ENCODE peak calls at places on chromosomes 4 and X, in seven cellular contexts. C is Calu3; H is dorsolateral prefrontal cortex; Y is fibroblast of the conjunctiva; X is psoas muscle; N is PC-9; S is stimulated activated CD4-positive, alpha-beta T cell treated with anti-CD3 and anti-CD28 coated beads, Interleukin-15, amount 100 ng/mL, for 1 hour. P is an unnamed sample.

GRCh38 chr4:109816082-109816442 is 500 bp downstream of the GAR1 start:
- DNase-seq in S (peak; percentile 4), Y (no peak), H (no peak), X (no peak), C (no peak), N (no peak), P (no peak)

GRCh38 chrX:42943051-42943450 is 165.1 kb upstream of the PPP1R2C start:
- DNase-seq in X (no peak), S (no peak), N (no peak), H (no peak), Y (no peak), C (no peak), P (no peak)

GRCh38 chr4:93132631-93133030 is 695.9 kb upstream of the ATOH1 start:
- DNase-seq in S (no peak), C (no peak), X (no peak), N (no peak), Y (no peak), H (no peak), P (no peak)

GRCh38 chr4:91502365-91502764 is 801.4 kb upstream of the GRID2 start:
- DNase-seq in C (peak; percentile 19), N (no peak), S (no peak), X (no peak), H (no peak), Y (no peak), P (no peak)

GRCh38 chrX:68511255-68511654 is 12.4 kb downstream of the YIPF6 start:
- DNase-seq in C (peak; percentile 48), S (no peak), Y (no peak), N (peak; percentile 16), H (no peak), X (no peak), P (no peak)

GRCh38 chr4:135238940-135239339 is 1037.4 kb upstream of the PABPC4L start:
- DNase-seq in H (no peak), S (no peak), Y (peak; percentile 10), N (no peak), C (no peak), X (no peak), P (no peak)

GRCh38 chr4:183197140-183197539 is 98.1 kb downstream of the WWC2 start:
- DNase-seq in S (no peak), Y (no peak), N (no peak), X (no peak), H (no peak), C (no peak), P (no peak)

GRCh38 chr4:98710831-98711230 is 52.4 kb upstream of the TSPAN5 start:
- DNase-seq in S (no peak), N (no peak), X (no peak), C (no peak), Y (no peak), H (no peak), P (no peak)

GRCh38 chr4:2942532-2943363 is 20.5 kb downstream of the NOP14 start:
- DNase-seq in N (no peak), X (no peak), H (no peak), Y (no peak), S (no peak), C (no peak), P (no peak)

GRCh38 chr4:122765702-122766352 is 33.3 kb downstream of the BBS12 start:
- DNase-seq in C (peak; percentile 16), X (no peak), Y (peak; percentile 83), N (no peak), H (no peak), S (no peak), P (no peak)

GRCh38 chr4:147780137-147780777 is 48.4 kb downstream of the ARHGAP10 start:
- DNase-seq in S (no peak), Y (no peak), C (no peak), H (no peak), X (no peak), N (no peak), P (no peak)

GRCh38 chr4:140483445-140483844 is 14.6 kb downstream of the MGAT4D start:
- DNase-seq in N (no peak), H (no peak), S (no peak), X (no peak), C (no peak), Y (no peak), P (no peak)

GRCh38 chr4:158722291-158722916 is 792 bp downstream of the PPID start:
- DNase-seq in Y (peak; percentile 10), N (no peak), H (no peak), X (no peak), C (peak; percentile 6), S (no peak), P (no peak)

GRCh38 chr4:153205757-153206156 is 1.5 kb downstream of the TRIM2 start:
- DNase-seq in H (no peak), Y (no peak), X (no peak), S (no peak), N (peak; percentile 77), C (peak; percentile 77), P (no peak)

GRCh38 chrX:69618803-69619202 is 2.9 kb downstream of the EDA start:
- DNase-seq in X (no peak), H (no peak), C (peak; percentile 22), N (no peak), S (no peak), Y (no peak), P (no peak)

GRCh38 chr4:173529505-173530325 is at the start of gene HAND2:
- DNase-seq in Y (no peak), N (no peak), X (no peak), C (peak; percentile 13), S (no peak), H (no peak), P (no peak)

GRCh38 chr4:117400039-117400835 is 314.9 kb upstream of the TRAM1L1 start:
- DNase-seq in Y (peak; percentile 54), H (no peak), N (no peak), X (no peak), S (no peak), C (no peak), P (peak; percentile 5)